ENCODE peak calls at places on chromosomes 4 and X, in eight cellular contexts. L, R, N, D, V, E, H and M are unnamed samples.

GRCh38 chr4:117783716-117784115 is 250.6 kb upstream of the NDST3 start:
- DNase-seq in N (no peak), D (no peak), H (no peak), E (no peak), R (peak), L (no peak), V (no peak), M (no peak)

GRCh38 chrX:69107231-69107739 is 58.0 kb downstream of the PJA1 start:
- DNase-seq in N (no peak), E (no peak), D (peak), H (no peak), R (no peak), V (peak), L (no peak), M (no peak)

GRCh38 chrX:130560558-130560957 is 158.8 kb downstream of the RBMX2 start:
- DNase-seq in D (no peak), V (no peak), R (no peak), H (no peak), E (no peak), N (no peak), L (no peak), M (no peak)

GRCh38 chrX:119736206-119736764 is 22.1 kb upstream of the SOWAHD start:
- DNase-seq in E (no peak), H (no peak), R (peak), D (no peak), V (no peak), N (no peak), L (no peak), M (no peak)

GRCh38 chrX:41184312-41184711 is 99.1 kb downstream of the USP9X start:
- DNase-seq in E (no peak), L (peak), H (no peak), V (no peak), D (no peak), R (no peak), N (no peak), M (no peak)

GRCh38 chrX:123230798-123231197 is 46.7 kb downstream of the GRIA3 start:
- DNase-seq in L (no peak), D (no peak), N (no peak), E (no peak), V (no peak), R (no peak), H (no peak), M (no peak)

GRCh38 chr4:161829631-161830030 is 334.2 kb downstream of the FSTL5 start:
- DNase-seq in V (no peak), E (no peak), N (no peak), H (no peak), L (no peak), D (no peak), R (no peak), M (no peak)

GRCh38 chr4:18366762-18367358 is 345.3 kb upstream of the LCORL start:
- DNase-seq in N (peak), L (peak), E (peak), D (peak), R (peak), H (no peak), V (no peak), M (peak)

GRCh38 chr4:147736458-147736857 is 4.6 kb downstream of the ARHGAP10 start:
- DNase-seq in N (peak), D (peak), H (no peak), L (no peak), V (no peak), E (no peak), R (peak), M (peak)

GRCh38 chr4:93983133-93983532 is 154.6 kb downstream of the ATOH1 start:
- DNase-seq in D (no peak), H (no peak), L (peak), V (no peak), R (no peak), N (no peak), E (no peak), M (no peak)

GRCh38 chrX:120517936-120518335 is 42.8 kb downstream of the CUL4B start:
- DNase-seq in E (no peak), H (no peak), D (peak), L (no peak), V (no peak), R (peak), N (peak), M (peak)

GRCh38 chr4:52051213-52051614 is at the start of gene SPATA18:
- DNase-seq in D (peak), E (no peak), N (no peak), R (peak), H (no peak), L (no peak), V (peak), M (no peak)

GRCh38 chr4:182240161-182241130 is 2.8 kb upstream of the TENM3 start:
- DNase-seq in E (no peak), H (no peak), D (peak), N (peak), R (no peak), V (no peak), L (no peak), M (peak)

GRCh38 chr4:157143365-157143764 is 67.4 kb downstream of the GLRB start:
- DNase-seq in H (no peak), R (no peak), E (peak), V (no peak), N (no peak), D (no peak), L (no peak), M (peak)

GRCh38 chr4:97819314-97819713 is 324.0 kb downstream of the STPG2 start:
- DNase-seq in H (no peak), R (peak), D (no peak), L (no peak), V (no peak), E (no peak), N (no peak), M (no peak)

GRCh38 chr4:43968041-43968440 is 480.6 kb downstream of the KCTD8 start:
- DNase-seq in L (no peak), R (no peak), N (no peak), V (no peak), H (no peak), E (no peak), D (no peak), M (no peak)

GRCh38 chr4:55854132-55854531 is 684 bp downstream of the EXOC1 start:
- DNase-seq in E (peak), D (peak), L (peak), N (peak), R (no peak), V (no peak), H (no peak), M (no peak)

GRCh38 chr4:153483432-153484418 is 17.6 kb downstream of the TMEM131L start:
- DNase-seq in E (no peak), V (no peak), R (no peak), H (no peak), N (no peak), L (no peak), D (peak), M (peak)

GRCh38 chr4:113645771-113646455 is 115.6 kb downstream of the CAMK2D start:
- DNase-seq in R (peak), V (no peak), H (no peak), L (no peak), N (peak), D (peak), E (no peak), M (peak)

GRCh38 chrX:154712781-154713391 is 38.0 kb downstream of the GAB3 start:
- DNase-seq in H (no peak), E (peak), D (peak), R (peak), N (peak), V (no peak), L (no peak), M (peak)

GRCh38 chr4:100317032-100317864 is 127.0 kb upstream of the DDIT4L start:
- DNase-seq in V (no peak), L (no peak), D (peak), R (no peak), N (no peak), E (no peak), H (no peak), M (peak)

GRCh38 chrX:50579955-50580354 is 109.3 kb upstream of the DGKK start:
- DNase-seq in N (peak), L (peak), H (peak), V (peak), R (peak), D (peak), E (peak), M (peak)

GRCh38 chr4:189088783-189089182 is 851.9 kb upstream of the FRG1 start:
- DNase-seq in N (no peak), E (no peak), D (no peak), R (no peak), V (no peak), L (no peak), H (no peak), M (no peak)

GRCh38 chr4:77586953-77587383 is 18.7 kb upstream of the CXCL13 start:
- DNase-seq in V (no peak), N (no peak), H (no peak), L (no peak), E (peak), R (peak), D (peak), M (peak)

GRCh38 chr4:140141196-140141845 is 12.7 kb downstream of the MAML3 start:
- DNase-seq in H (no peak), R (no peak), L (no peak), E (no peak), V (no peak), N (no peak), D (no peak), M (no peak)

GRCh38 chrX:120380699-120381098 is 18.8 kb downstream of the ATP1B4 start:
- DNase-seq in R (peak), E (peak), L (peak), D (no peak), N (no peak), V (no peak), H (no peak), M (peak)

GRCh38 chr4:186724048-186724860 is 598 bp upstream of the FAT1 start:
- DNase-seq in N (peak), L (no peak), R (peak), H (no peak), D (peak), E (no peak), V (peak), M (peak)

GRCh38 chr4:64890131-64890710 is 481.0 kb upstream of the TECRL start:
- DNase-seq in V (no peak), L (no peak), N (no peak), D (no peak), R (no peak), E (no peak), H (no peak), M (no peak)

GRCh38 chrX:85365370-85365995 is 14.0 kb downstream of the POF1B start:
- DNase-seq in L (no peak), V (no peak), E (no peak), R (no peak), D (no peak), N (no peak), H (no peak), M (no peak)

GRCh38 chr4:121208571-121208970 is 44.5 kb upstream of the TNIP3 start:
- DNase-seq in D (no peak), N (no peak), R (no peak), E (no peak), H (no peak), L (no peak), V (no peak), M (no peak)

GRCh38 chr4:114043116-114043515 is 63.7 kb upstream of the ARSJ start:
- DNase-seq in R (peak), D (peak), E (no peak), L (no peak), H (no peak), N (no peak), V (no peak), M (no peak)

GRCh38 chr4:3040447-3041191 is 33.7 kb downstream of the HTT-AS start:
- DNase-seq in R (no peak), D (no peak), N (no peak), V (no peak), E (no peak), H (no peak), L (no peak), M (no peak)

GRCh38 chr4:112060212-112060611 is 85.0 kb upstream of the FAM241A start:
- DNase-seq in D (peak), E (peak), R (no peak), H (no peak), L (peak), N (peak), V (no peak), M (peak)

GRCh38 chrX:10041383-10041782 is 74.2 kb downstream of the CLDN34 start:
- DNase-seq in N (no peak), E (no peak), H (no peak), V (no peak), D (no peak), R (no peak), L (no peak), M (no peak)

GRCh38 chr4:107951551-107951950 is 20.2 kb downstream of the CYP2U1 start:
- DNase-seq in N (peak), D (peak), E (no peak), V (no peak), L (no peak), H (no peak), R (peak), M (peak)

GRCh38 chr4:8848507-8849265 is 23.0 kb downstream of the HMX1 start:
- DNase-seq in V (no peak), E (no peak), R (no peak), D (no peak), H (no peak), N (no peak), L (no peak), M (no peak)

GRCh38 chrX:97740886-97741285 is 857.2 kb downstream of the RPA4 start:
- DNase-seq in H (no peak), R (peak), D (no peak), E (no peak), N (no peak), L (no peak), V (no peak), M (no peak)

GRCh38 chr4:123652501-123652900 is 255.9 kb downstream of the SPRY1 start:
- DNase-seq in E (no peak), H (no peak), R (no peak), N (no peak), D (peak), L (no peak), V (no peak), M (peak)

GRCh38 chr4:123651536-123652175 is 255.1 kb downstream of the SPRY1 start:
- DNase-seq in V (no peak), R (no peak), L (no peak), D (no peak), E (no peak), H (no peak), N (no peak), M (no peak)

GRCh38 chr4:123649248-123649643 is 252.7 kb downstream of the SPRY1 start:
- DNase-seq in H (no peak), E (no peak), D (peak), N (no peak), V (no peak), L (peak), R (no peak), M (no peak)

GRCh38 chr4:123651127-123651526 is 254.5 kb downstream of the SPRY1 start:
- DNase-seq in D (peak), E (no peak), N (no peak), R (peak), H (no peak), L (no peak), V (no peak), M (peak)

GRCh38 chr4:123649644-123650356 is 253.2 kb downstream of the SPRY1 start:
- DNase-seq in R (peak), V (no peak), E (peak), N (peak), H (peak), L (no peak), D (peak), M (peak)
- H3K4me3 ChIP-seq in R (no peak), V (no peak), E (no peak), N (no peak), H (no peak), L (no peak), D (no peak), M (peak)

GRCh38 chr4:81084624-81085023 is 54.1 kb downstream of the BMP3 start:
- DNase-seq in E (no peak), H (no peak), D (peak), V (no peak), R (no peak), L (no peak), N (no peak), M (peak)

GRCh38 chr4:81081156-81081555 is 50.6 kb downstream of the BMP3 start:
- DNase-seq in D (no peak), V (no peak), N (no peak), R (no peak), L (no peak), H (no peak), E (no peak), M (no peak)

GRCh38 chr4:81085979-81086378 is 55.5 kb downstream of the BMP3 start:
- DNase-seq in E (no peak), R (no peak), N (no peak), D (no peak), V (no peak), H (no peak), L (no peak), M (no peak)

GRCh38 chr4:81085291-81085690 is 54.8 kb downstream of the BMP3 start:
- DNase-seq in V (no peak), N (no peak), L (no peak), H (no peak), R (no peak), E (no peak), D (peak), M (peak)

GRCh38 chr4:81084029-81084428 is 53.5 kb downstream of the BMP3 start:
- DNase-seq in L (no peak), R (peak), E (no peak), H (no peak), V (no peak), D (peak), N (peak), M (peak)
- TF ChIP-seq CTCF in L (no peak), R (peak), E (no peak), H (no peak), V (no peak), D (peak), N (peak), M (peak)

GRCh38 chr4:26583538-26583864 is 383 bp upstream of the TBC1D19 start:
- DNase-seq in R (no peak), V (no peak), N (no peak), D (no peak), E (no peak), L (no peak), H (no peak), M (no peak)
- H3K4me3 ChIP-seq in R (peak), V (peak), N (peak), D (peak), E (peak), L (peak), H (peak), M (peak)

DNA sequence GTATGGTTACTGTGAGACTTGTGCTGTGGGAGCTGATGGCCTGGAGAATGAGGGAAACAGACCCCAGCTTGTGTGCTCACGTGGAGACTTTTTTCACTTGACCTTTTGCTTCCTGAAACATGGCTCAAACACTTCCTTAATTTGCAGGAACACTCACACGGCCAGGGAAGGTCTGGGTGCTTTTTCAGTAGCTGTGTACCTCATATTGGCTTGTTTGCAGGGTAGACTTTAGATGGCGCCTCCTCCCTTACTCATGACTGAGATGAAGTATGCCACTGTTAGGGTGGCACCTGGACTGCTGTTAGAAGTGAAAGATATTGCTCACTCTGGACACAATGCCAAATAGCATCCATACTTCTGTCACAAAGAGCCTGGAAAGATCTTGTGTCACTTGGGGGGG is 75.7 kb upstream of the WDR1 start:
- DNase-seq in H (no peak), D (no peak), E (peak), L (no peak), R (peak), V (no peak), N (no peak), M (no peak)
- TF ChIP-seq CTCF in H (no peak), D (no peak), E (no peak), L (no peak), R (peak), V (no peak), N (no peak), M (no peak)

GRCh38 chrX:148381603-148382002 is 118.8 kb upstream of the AFF2 start:
- DNase-seq in R (no peak), L (peak), H (no peak), E (peak), N (no peak), D (no peak), V (no peak), M (no peak)
- H3K4me3 ChIP-seq in R (no peak), L (peak), H (no peak), E (peak), N (no peak), D (no peak), V (no peak), M (no peak)

GRCh38 chrX:112849010-112849409 is 8.4 kb upstream of the AMOT start:
- DNase-seq in L (peak), D (peak), N (no peak), R (no peak), E (no peak), V (no peak), H (no peak), M (peak)

GRCh38 chrX:112851806-112852205 is 11.2 kb upstream of the AMOT start:
- DNase-seq in L (no peak), E (no peak), H (no peak), D (peak), N (no peak), V (peak), R (peak), M (peak)

GRCh38 chrX:112852850-112853249 is 12.2 kb upstream of the AMOT start:
- DNase-seq in R (no peak), E (no peak), D (no peak), N (no peak), H (no peak), V (no peak), L (no peak), M (no peak)

GRCh38 chrX:112846787-112847186 is 6.2 kb upstream of the AMOT start:
- DNase-seq in E (no peak), N (no peak), R (no peak), L (no peak), V (no peak), D (no peak), H (no peak), M (no peak)

GRCh38 chrX:112851161-112851779 is 10.6 kb upstream of the AMOT start:
- DNase-seq in D (no peak), R (peak), H (no peak), N (no peak), E (no peak), L (peak), V (no peak), M (no peak)
- TF ChIP-seq CTCF in D (no peak), R (no peak), H (no peak), N (no peak), E (no peak), L (peak), V (no peak), M (no peak)

DNA sequence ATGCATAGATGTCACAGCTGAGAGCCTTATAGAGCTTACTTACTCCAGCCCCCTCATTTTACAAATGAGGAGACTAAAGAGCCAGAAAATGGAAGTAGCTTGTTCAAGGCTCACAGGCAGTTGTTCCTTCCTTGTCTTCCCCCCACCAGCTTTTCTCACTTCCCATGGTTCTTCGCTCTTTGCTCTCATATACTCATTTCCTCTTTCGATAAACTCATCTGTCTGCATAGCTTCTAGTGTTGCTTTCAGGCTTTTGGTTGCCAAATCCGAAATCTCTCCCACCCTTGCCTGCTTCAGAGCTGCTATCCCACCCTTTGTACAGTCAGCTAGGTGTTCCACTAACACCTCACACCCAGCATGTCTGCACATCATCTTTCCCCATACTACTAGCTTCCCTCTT is 25.0 kb upstream of the GJB1 start:
- DNase-seq in R (no peak), D (peak), E (peak), V (no peak), N (no peak), L (peak), H (no peak), M (no peak)
- H3K4me3 ChIP-seq in R (no peak), D (no peak), E (peak), V (no peak), N (no peak), L (peak), H (no peak), M (no peak)

DNA sequence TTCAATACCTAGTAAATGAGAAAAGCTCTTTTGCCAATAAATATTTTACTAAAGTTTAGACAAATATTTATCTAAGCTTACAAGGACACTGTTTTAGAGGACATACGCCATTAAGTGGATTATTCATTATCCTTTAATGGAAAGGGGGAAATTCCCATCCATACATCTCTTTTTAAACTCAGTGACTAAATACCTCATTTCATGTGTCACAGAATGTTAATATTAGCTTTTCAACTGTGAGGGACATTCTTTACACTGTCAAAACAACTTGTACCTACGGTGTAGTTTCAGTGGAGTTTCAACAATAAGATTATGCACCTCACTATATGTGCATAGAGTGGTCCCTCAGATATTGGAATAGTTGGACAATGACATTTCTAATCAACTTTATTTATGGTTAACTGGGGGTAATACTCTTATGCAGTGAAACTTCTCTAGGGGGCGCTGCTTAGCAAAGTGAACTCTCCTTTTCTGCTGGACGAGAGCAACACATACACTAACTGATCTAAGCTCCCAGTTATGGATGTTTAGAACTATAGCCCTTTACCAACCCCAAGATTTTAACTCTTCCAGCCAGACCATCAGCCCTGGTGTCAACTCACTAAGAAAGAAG is 9.7 kb downstream of the HS6ST2 start:
- DNase-seq in N (no peak), D (no peak), H (no peak), R (no peak), V (no peak), L (no peak), E (peak), M (no peak)
- TF ChIP-seq CTCF in N (peak), D (peak), H (no peak), R (peak), V (no peak), L (peak), E (peak), M (no peak)

GRCh38 chr4:84499065-84499982 is at the start of gene NKX6-1:
- DNase-seq in V (peak), R (peak), E (no peak), L (no peak), N (peak), H (no peak), D (peak), M (peak)
- H3K4me3 ChIP-seq in V (peak), R (peak), E (no peak), L (no peak), N (peak), H (peak), D (peak), M (peak)